ENCODE peak calls at places on chromosome 7, in six cellular contexts. P, B, T, K, H and N are unnamed samples. For H3K9me3 and H3K4me1, the result is how much of the 10 kb centered on the place peaks cover.

GRCh38 chr7:2498708-2499107 is 20.9 kb upstream of the LFNG start:
- DNase-seq in K (no peak), T (no peak), B (no peak), P (no peak), H (no peak), N (no peak)

GRCh38 chr7:133051066-133051465 is 30.8 kb downstream of the CHCHD3 start:
- DNase-seq in P (no peak), H (no peak), T (no peak), B (peak), K (no peak), N (no peak)

GRCh38 chr7:95501261-95501816 is 15.6 kb downstream of the ASB4 start:
- DNase-seq in H (no peak), T (no peak), B (no peak), K (no peak), P (no peak), N (no peak)

GRCh38 chr7:43942997-43943701 is 16.9 kb downstream of the UBE2D4 start:
- DNase-seq in H (peak), K (peak), B (peak), T (no peak), P (no peak), N (no peak)

GRCh38 chr7:40673285-40673684 is 538.5 kb downstream of the SUGCT start:
- DNase-seq in H (no peak), T (no peak), B (no peak), P (no peak), K (no peak), N (no peak)

GRCh38 chr7:8639668-8640067 is 206.3 kb downstream of the NXPH1 start:
- DNase-seq in P (no peak), H (no peak), K (no peak), B (no peak), T (no peak), N (no peak)

GRCh38 chr7:38679419-38679818 is 48.2 kb upstream of the AMPH start:
- DNase-seq in B (no peak), K (no peak), H (no peak), T (no peak), P (no peak), N (no peak)

GRCh38 chr7:140156460-140157080 is 20.2 kb downstream of the KDM7A start:
- DNase-seq in K (no peak), H (no peak), B (no peak), T (no peak), P (no peak), N (no peak)

GRCh38 chr7:151003572-151003971 is 12.8 kb downstream of the NOS3 start:
- DNase-seq in K (no peak), T (no peak), P (no peak), H (peak), B (peak), N (peak)

GRCh38 chr7:30348083-30348560 is 63.7 kb downstream of the ZNRF2 start:
- DNase-seq in B (peak), K (peak), P (peak), T (peak), H (no peak), N (no peak)

GRCh38 chr7:43906327-43907010 is at the start of gene URGCP:
- DNase-seq in P (peak), B (peak), T (peak), H (peak), K (peak), N (peak)

GRCh38 chr7:2530076-2530967 is 10.7 kb downstream of the LFNG start:
- DNase-seq in T (peak), B (peak), K (peak), P (peak), H (peak), N (peak)

GRCh38 chr7:7861211-7861633 is 107.4 kb upstream of the GLCCI1 start:
- DNase-seq in H (no peak), T (no peak), P (no peak), K (no peak), B (no peak), N (no peak)

GRCh38 chr7:21338728-21339164 is 89.1 kb upstream of the SP4 start:
- DNase-seq in K (peak), H (no peak), T (peak), B (no peak), P (no peak), N (no peak)

GRCh38 chr7:149820622-149821190 is 17.5 kb upstream of the ZNF862 start:
- DNase-seq in T (no peak), H (no peak), P (no peak), B (no peak), K (no peak), N (peak)

GRCh38 chr7:1874522-1875389 is 204.7 kb downstream of the ELFN1 start:
- DNase-seq in B (no peak), P (no peak), K (peak), T (no peak), H (peak), N (peak)

GRCh38 chr7:99142727-99143521 is 984 bp downstream of the SMURF1 start:
- DNase-seq in P (peak), B (peak), T (peak), K (peak), H (peak), N (peak)

GRCh38 chr7:138246391-138246790 is 170.1 kb downstream of the AKR1D1 start:
- DNase-seq in B (no peak), P (no peak), T (no peak), K (no peak), H (no peak), N (no peak)

GRCh38 chr7:54541941-54542618 is at the start of gene VSTM2A:
- DNase-seq in P (no peak), B (no peak), T (no peak), H (no peak), K (no peak), N (no peak)

GRCh38 chr7:88224596-88225275 is 4.9 kb upstream of the SRI start:
- DNase-seq in P (no peak), K (no peak), B (no peak), H (no peak), T (no peak), N (no peak)

GRCh38 chr7:121202834-121203233 is 126.0 kb upstream of the WNT16 start:
- DNase-seq in B (no peak), P (no peak), K (no peak), H (no peak), T (no peak), N (no peak)

GRCh38 chr7:47967123-47967522 is 12.3 kb downstream of the HUS1 start:
- DNase-seq in H (no peak), K (no peak), B (no peak), T (no peak), P (no peak), N (no peak)

GRCh38 chr7:85426487-85426960 is 239.7 kb upstream of the SEMA3D start:
- DNase-seq in H (no peak), T (no peak), P (no peak), K (no peak), B (no peak), N (peak)

DNA sequence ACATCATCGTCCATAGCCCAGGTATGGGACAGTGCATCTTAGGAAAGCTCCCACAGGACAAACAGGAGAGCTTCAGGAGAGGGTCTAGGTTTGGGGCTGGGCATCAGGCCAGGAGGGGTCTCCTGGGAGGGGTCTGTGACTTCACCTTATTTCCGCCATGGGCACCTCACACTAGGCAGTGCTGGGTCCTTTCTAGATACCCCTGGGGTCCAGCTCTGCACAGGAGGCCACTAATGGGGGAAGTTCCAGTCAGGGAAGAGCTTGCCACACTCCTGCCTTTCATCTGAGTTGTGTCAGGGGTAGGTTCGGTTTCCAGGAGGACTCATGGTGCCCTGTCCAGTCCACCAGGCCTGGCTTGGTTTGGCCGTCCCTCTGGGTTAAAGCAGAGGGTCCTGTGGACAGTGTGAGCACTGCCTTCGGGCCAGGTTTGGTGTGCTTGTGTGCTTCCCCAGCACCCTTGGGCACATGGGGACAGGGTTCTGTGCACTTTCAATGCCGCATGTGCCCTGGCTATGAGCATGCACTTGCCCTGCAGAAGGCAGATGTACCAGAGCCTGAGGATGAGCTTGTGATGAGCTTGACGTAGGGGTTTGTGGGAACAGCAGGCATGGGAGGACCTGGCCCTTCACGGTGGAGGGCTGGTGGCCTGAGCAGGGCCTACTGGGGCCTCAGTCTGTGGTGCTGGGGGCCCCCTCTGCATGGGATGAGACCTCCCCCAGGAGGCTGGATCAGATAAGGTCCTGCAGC is 377.7 kb upstream of the NUPR2 start:
- DNase-seq in H (no peak), T (no peak), P (no peak), B (no peak), K (no peak), N (no peak)
- H3K9me3 ChIP-seq in H (under half), T (under half), P (under half), B (under half), K (under half), N (half or more)

DNA sequence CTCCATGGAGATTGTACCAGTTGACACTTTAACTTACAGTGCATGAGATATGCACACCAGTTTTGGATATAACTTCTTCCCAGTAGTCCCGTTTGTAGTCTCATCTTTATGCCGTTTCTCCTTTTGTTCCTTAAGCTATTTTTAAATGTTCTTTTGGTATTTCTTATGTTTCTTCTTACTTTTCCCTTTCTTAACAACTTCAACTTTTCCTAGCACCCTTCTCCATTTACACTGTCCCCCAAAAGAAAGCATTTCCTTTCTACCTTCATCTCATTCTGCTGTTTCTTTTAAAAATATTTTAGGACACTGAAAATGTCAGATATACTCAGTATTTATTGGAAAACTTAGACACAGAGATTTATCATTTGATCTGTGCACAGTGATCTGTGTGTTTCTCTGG is 1.5 kb downstream of the PSMC2 start:
- DNase-seq in P (no peak), B (no peak), K (no peak), T (no peak), H (no peak), N (no peak)
- H3K4me1 ChIP-seq in P (under half), B (under half), K (under half), T (under half), H (under half), N (half or more)

DNA sequence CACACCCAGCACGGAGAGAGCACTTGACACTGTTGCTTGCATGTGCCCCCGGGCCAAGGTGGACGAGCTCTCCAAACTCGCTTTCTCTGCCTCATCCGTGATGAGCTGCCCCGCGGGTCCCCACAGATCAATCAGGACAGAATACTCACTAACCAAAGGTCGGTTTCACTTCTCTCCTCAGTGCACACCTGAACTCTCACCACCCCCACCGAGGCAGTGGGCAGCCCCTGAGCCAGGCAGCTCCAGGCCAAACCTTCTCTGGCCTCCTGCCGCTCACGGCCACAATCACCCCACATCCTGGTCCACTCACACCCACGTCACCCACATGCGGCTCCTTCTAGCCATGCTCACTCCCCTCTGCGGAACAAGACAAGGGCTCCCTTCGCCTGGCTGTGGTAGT is 443.9 kb downstream of the DNAJB6 start:
- DNase-seq in T (no peak), B (no peak), K (no peak), H (no peak), P (no peak), N (no peak)
- H3K9me3 ChIP-seq in T (under half), B (under half), K (under half), H (under half), P (under half), N (under half)

DNA sequence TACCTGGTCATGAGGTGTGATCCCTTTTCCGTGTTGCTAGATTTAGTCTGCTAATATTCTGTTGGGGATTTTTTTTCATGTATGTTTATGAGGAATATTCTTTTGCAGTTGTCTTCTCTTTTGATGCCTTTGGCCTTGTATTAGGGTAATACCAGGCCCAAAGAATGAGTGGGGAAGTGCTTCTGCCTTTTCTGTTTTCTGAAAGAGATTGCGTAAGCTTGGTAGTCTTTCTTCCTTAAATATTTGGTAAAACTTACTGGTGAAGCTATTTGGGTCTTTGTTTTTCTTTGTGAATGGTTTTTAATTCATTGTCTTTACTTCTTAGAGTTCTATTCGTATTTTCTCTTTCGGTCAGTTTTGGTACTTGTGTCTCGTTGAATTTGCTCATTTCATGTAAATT is 51.1 kb downstream of the SHH start:
- DNase-seq in H (no peak), K (no peak), P (no peak), B (no peak), T (no peak), N (no peak)
- H3K4me1 ChIP-seq in H (under half), K (under half), P (under half), B (under half), T (under half), N (under half)

DNA sequence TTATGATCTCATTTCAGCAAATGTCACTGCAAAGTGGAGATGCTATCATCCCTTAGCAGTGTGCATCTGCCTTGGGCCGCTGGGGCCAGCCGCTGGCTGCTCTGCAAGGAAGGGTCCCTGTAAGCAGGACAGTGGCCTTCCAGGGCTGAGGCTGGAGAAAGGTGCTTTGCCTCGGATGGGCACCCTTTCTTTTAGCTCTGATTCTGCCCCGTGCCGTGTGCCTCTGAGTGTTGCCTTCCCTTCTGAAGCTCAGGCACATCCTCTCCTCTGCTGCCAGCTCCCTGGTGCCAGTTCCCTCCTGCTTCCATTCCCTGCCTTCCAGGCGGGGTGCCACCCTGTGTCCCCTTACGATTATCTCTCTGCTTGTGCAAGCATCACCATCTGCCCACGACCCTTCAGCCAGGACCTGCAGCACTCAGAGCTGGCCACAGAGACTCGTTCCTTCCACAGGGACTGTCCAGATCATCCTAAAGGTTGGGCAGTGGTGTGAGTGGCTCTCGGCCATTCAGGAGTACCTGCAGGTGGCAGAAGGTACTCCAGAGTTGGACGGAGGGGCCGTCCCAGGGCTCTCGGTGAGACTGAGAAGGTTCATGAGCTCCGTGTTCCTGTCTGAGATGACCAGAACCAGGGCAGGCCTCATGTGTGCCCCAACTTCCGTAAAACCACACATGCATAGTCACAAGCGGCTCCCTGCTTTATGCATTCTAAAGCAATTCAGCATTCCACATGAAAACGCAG is 371.3 kb downstream of the DNAJB6 start:
- DNase-seq in P (no peak), B (no peak), K (no peak), H (peak), T (no peak), N (peak)
- H3K9me3 ChIP-seq in P (under half), B (under half), K (under half), H (under half), T (under half), N (under half)